ENCODE peak calls at places on chromosomes 4 and X, in five cellular contexts. One of them, this sample, is unnamed.

GRCh38 chr4:6996481-6996880 is 46.7 kb upstream of the TADA2B start:
- DNase-seq in PC-9: no peak
- DNase-seq in HFFc6: no peak
- DNase-seq in lower leg skin: no peak
- DNase-seq in spleen: no peak
- DNase-seq in this sample: no peak

GRCh38 chr4:43619219-43619618 is 726.7 kb downstream of the GRXCR1 start:
- DNase-seq in lower leg skin: no peak
- DNase-seq in spleen: no peak
- DNase-seq in HFFc6: no peak
- DNase-seq in PC-9: no peak
- DNase-seq in this sample: no peak

GRCh38 chr4:8859550-8860095 is 12.0 kb downstream of the HMX1 start:
- DNase-seq in PC-9: no peak
- DNase-seq in HFFc6: no peak
- DNase-seq in spleen: no peak
- DNase-seq in lower leg skin: no peak
- DNase-seq in this sample: no peak

GRCh38 chrX:132488092-132488749 is 617 bp downstream of the MBNL3 start:
- DNase-seq in PC-9: peak
- DNase-seq in spleen: no peak
- DNase-seq in HFFc6: peak
- DNase-seq in lower leg skin: no peak
- DNase-seq in this sample: peak

GRCh38 chr4:40628888-40629287 is 776 bp downstream of the RBM47 start:
- DNase-seq in spleen: no peak
- DNase-seq in PC-9: peak
- DNase-seq in HFFc6: no peak
- DNase-seq in lower leg skin: no peak
- DNase-seq in this sample: no peak

GRCh38 chr4:38782452-38783108 is at the start of gene TLR10:
- DNase-seq in PC-9: no peak
- DNase-seq in HFFc6: no peak
- DNase-seq in spleen: no peak
- DNase-seq in lower leg skin: peak
- DNase-seq in this sample: no peak

GRCh38 chr4:28148221-28148620 is 1287.6 kb downstream of the STIM2 start:
- DNase-seq in HFFc6: no peak
- DNase-seq in spleen: no peak
- DNase-seq in PC-9: no peak
- DNase-seq in lower leg skin: no peak
- DNase-seq in this sample: peak

GRCh38 chr4:137946423-137946822 is 295.7 kb downstream of the SLC7A11 start:
- DNase-seq in PC-9: no peak
- DNase-seq in lower leg skin: no peak
- DNase-seq in spleen: no peak
- DNase-seq in HFFc6: peak
- DNase-seq in this sample: peak

GRCh38 chrX:117633277-117633676 is 483.3 kb downstream of the KLHL13 start:
- DNase-seq in spleen: no peak
- DNase-seq in lower leg skin: no peak
- DNase-seq in HFFc6: no peak
- DNase-seq in PC-9: no peak
- DNase-seq in this sample: no peak

GRCh38 chr4:163941221-163941865 is 446.9 kb downstream of the TMA16 start:
- DNase-seq in HFFc6: no peak
- DNase-seq in PC-9: no peak
- DNase-seq in spleen: no peak
- DNase-seq in lower leg skin: no peak
- DNase-seq in this sample: no peak

GRCh38 chr4:111666826-111667360 is 478.4 kb upstream of the FAM241A start:
- DNase-seq in PC-9: no peak
- DNase-seq in spleen: no peak
- DNase-seq in HFFc6: no peak
- DNase-seq in lower leg skin: no peak
- DNase-seq in this sample: no peak

GRCh38 chr4:35541146-35541887 is 703.0 kb downstream of the ARAP2 start:
- DNase-seq in PC-9: no peak
- DNase-seq in HFFc6: no peak
- DNase-seq in spleen: peak
- DNase-seq in lower leg skin: no peak
- DNase-seq in this sample: no peak

GRCh38 chr4:33111106-33111505 is 2390.9 kb downstream of the PCDH7 start:
- DNase-seq in HFFc6: no peak
- DNase-seq in lower leg skin: no peak
- DNase-seq in spleen: no peak
- DNase-seq in PC-9: no peak
- DNase-seq in this sample: peak

GRCh38 chrX:144219035-144219434 is 335.2 kb downstream of the UBE2NL start:
- DNase-seq in lower leg skin: no peak
- DNase-seq in HFFc6: no peak
- DNase-seq in PC-9: peak
- DNase-seq in spleen: no peak
- DNase-seq in this sample: no peak

GRCh38 chr4:173318648-173319211 is 15.4 kb downstream of the HMGB2 start:
- DNase-seq in lower leg skin: no peak
- DNase-seq in spleen: no peak
- DNase-seq in PC-9: no peak
- DNase-seq in HFFc6: peak
- DNase-seq in this sample: peak

GRCh38 chrX:56751071-56751470 is 22.0 kb downstream of the NBDY start:
- DNase-seq in lower leg skin: no peak
- DNase-seq in spleen: no peak
- DNase-seq in PC-9: peak
- DNase-seq in HFFc6: no peak
- DNase-seq in this sample: no peak

GRCh38 chr4:84857296-84857695 is 109.2 kb downstream of the WDFY3 start:
- DNase-seq in spleen: no peak
- DNase-seq in HFFc6: no peak
- DNase-seq in lower leg skin: no peak
- DNase-seq in PC-9: no peak
- DNase-seq in this sample: no peak

GRCh38 chr4:128241425-128241913 is 46.1 kb downstream of the PGRMC2 start:
- DNase-seq in PC-9: peak
- DNase-seq in spleen: no peak
- DNase-seq in lower leg skin: peak
- DNase-seq in HFFc6: peak
- DNase-seq in this sample: peak

GRCh38 chr4:30757357-30757756 is 37.2 kb downstream of the PCDH7 start:
- DNase-seq in PC-9: peak
- DNase-seq in HFFc6: peak
- DNase-seq in spleen: no peak
- DNase-seq in lower leg skin: no peak
- DNase-seq in this sample: peak

GRCh38 chrX:76172325-76172887 is 456 bp upstream of the PBDC1 start:
- DNase-seq in PC-9: no peak
- DNase-seq in HFFc6: no peak
- DNase-seq in spleen: no peak
- DNase-seq in lower leg skin: no peak
- DNase-seq in this sample: no peak

GRCh38 chr4:152512483-152512882 is 23.4 kb downstream of the FBXW7 start:
- DNase-seq in PC-9: no peak
- DNase-seq in spleen: no peak
- DNase-seq in HFFc6: no peak
- DNase-seq in lower leg skin: no peak
- DNase-seq in this sample: no peak

GRCh38 chrX:14505648-14506047 is 23.7 kb upstream of the GLRA2 start:
- DNase-seq in PC-9: no peak
- DNase-seq in HFFc6: no peak
- DNase-seq in lower leg skin: no peak
- DNase-seq in spleen: no peak
- DNase-seq in this sample: no peak

GRCh38 chrX:2523911-2524310 is 23.1 kb upstream of the DHRSX start:
- DNase-seq in PC-9: no peak
- DNase-seq in HFFc6: no peak
- DNase-seq in spleen: no peak
- DNase-seq in lower leg skin: no peak
- DNase-seq in this sample: no peak

GRCh38 chr4:155943610-155944329 is 9.9 kb downstream of the CTSO start:
- DNase-seq in HFFc6: no peak
- DNase-seq in lower leg skin: no peak
- DNase-seq in spleen: no peak
- DNase-seq in PC-9: no peak
- DNase-seq in this sample: no peak

GRCh38 chrX:47311857-47312774 is 58.3 kb upstream of the ZNF157 start:
- DNase-seq in HFFc6: peak
- DNase-seq in lower leg skin: no peak
- DNase-seq in PC-9: peak
- DNase-seq in spleen: no peak
- DNase-seq in this sample: peak

GRCh38 chr4:156328882-156329281 is 375.2 kb upstream of the CTSO start:
- DNase-seq in HFFc6: no peak
- DNase-seq in PC-9: no peak
- DNase-seq in lower leg skin: no peak
- DNase-seq in spleen: no peak
- DNase-seq in this sample: no peak

GRCh38 chr4:170106899-170107298 is 17.1 kb upstream of the AADAT start:
- DNase-seq in spleen: no peak
- DNase-seq in lower leg skin: no peak
- DNase-seq in HFFc6: no peak
- DNase-seq in PC-9: no peak
- DNase-seq in this sample: no peak

GRCh38 chr4:87848622-87849351 is 16.0 kb downstream of the MEPE start:
- DNase-seq in HFFc6: peak
- DNase-seq in spleen: no peak
- DNase-seq in PC-9: peak
- DNase-seq in lower leg skin: peak
- DNase-seq in this sample: no peak

GRCh38 chrX:115650916-115651315 is 89.9 kb downstream of the PLS3 start:
- DNase-seq in spleen: peak
- DNase-seq in lower leg skin: no peak
- DNase-seq in HFFc6: peak
- DNase-seq in PC-9: peak
- DNase-seq in this sample: no peak

GRCh38 chrX:25049347-25049746 is 33.6 kb upstream of the ARX start:
- DNase-seq in spleen: no peak
- DNase-seq in lower leg skin: no peak
- DNase-seq in PC-9: no peak
- DNase-seq in HFFc6: no peak
- DNase-seq in this sample: no peak

GRCh38 chr4:167622481-167623240 is 388.4 kb upstream of the SPOCK3 start:
- DNase-seq in lower leg skin: no peak
- DNase-seq in HFFc6: peak
- DNase-seq in PC-9: no peak
- DNase-seq in spleen: no peak
- DNase-seq in this sample: peak

DNA sequence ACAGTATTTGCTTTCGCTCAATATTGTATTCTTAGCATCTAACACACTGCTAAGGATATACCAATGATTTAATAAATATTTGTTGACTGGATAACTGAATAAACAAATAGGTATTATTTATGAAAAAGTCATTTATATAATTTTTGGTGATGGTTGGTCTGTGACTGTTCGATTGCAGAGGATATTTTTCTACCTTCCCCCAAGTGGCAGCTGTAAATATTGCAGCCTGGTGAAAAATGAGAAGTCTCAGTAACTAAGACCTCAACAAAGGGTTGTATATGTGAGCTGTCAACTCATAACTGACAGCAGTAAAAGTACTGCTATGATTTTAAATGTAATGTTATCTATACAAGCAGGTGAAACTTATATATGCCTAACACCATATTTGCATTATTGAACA is 36.0 kb downstream of the HTR2C start:
- DNase-seq in lower leg skin: no peak
- DNase-seq in PC-9: no peak
- DNase-seq in HFFc6: no peak
- DNase-seq in spleen: no peak
- DNase-seq in this sample: no peak
- TF ChIP-seq CTCF in lower leg skin: no peak
- TF ChIP-seq CTCF in PC-9: peak
- TF ChIP-seq CTCF in HFFc6: peak
- TF ChIP-seq CTCF in spleen: peak
- TF ChIP-seq CTCF in this sample: peak

GRCh38 chrX:19040373-19040772 is 56.5 kb upstream of the PHKA2 start:
- DNase-seq in spleen: no peak
- DNase-seq in PC-9: no peak
- DNase-seq in HFFc6: no peak
- DNase-seq in lower leg skin: no peak
- DNase-seq in this sample: no peak
- TF ChIP-seq CTCF in spleen: no peak
- TF ChIP-seq CTCF in PC-9: peak
- TF ChIP-seq CTCF in HFFc6: peak
- TF ChIP-seq CTCF in lower leg skin: no peak
- TF ChIP-seq CTCF in this sample: peak

DNA sequence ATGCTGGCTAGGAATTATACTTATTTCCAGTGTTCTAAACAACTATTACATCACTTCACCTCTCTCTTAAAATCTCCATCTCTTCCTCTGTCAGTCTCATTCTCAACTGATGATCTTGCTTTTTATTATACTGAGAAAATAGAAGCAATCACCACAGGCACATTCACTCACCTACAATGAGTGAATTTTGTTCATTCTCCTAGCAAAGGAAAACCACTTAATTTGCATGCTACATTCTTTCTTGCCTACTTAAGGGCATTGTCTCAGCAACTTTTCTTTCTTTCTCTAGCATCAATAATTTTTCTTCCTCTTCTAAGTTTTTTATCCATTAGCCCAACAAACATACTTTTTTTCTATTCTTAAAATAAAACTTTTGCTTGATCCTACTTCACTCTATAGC is 21.1 kb upstream of the USP38 start:
- DNase-seq in PC-9: no peak
- DNase-seq in lower leg skin: no peak
- DNase-seq in spleen: no peak
- DNase-seq in HFFc6: no peak
- DNase-seq in this sample: no peak
- TF ChIP-seq CTCF in PC-9: no peak
- TF ChIP-seq CTCF in lower leg skin: no peak
- TF ChIP-seq CTCF in spleen: no peak
- TF ChIP-seq CTCF in HFFc6: no peak
- TF ChIP-seq CTCF in this sample: no peak

GRCh38 chr4:18698119-18698883 is 676.7 kb upstream of the LCORL start:
- DNase-seq in PC-9: no peak
- DNase-seq in HFFc6: no peak
- DNase-seq in spleen: no peak
- DNase-seq in lower leg skin: no peak
- DNase-seq in this sample: no peak

GRCh38 chr4:18691431-18692200 is 670.1 kb upstream of the LCORL start:
- DNase-seq in spleen: no peak
- DNase-seq in PC-9: no peak
- DNase-seq in HFFc6: no peak
- DNase-seq in lower leg skin: no peak
- DNase-seq in this sample: no peak

GRCh38 chr4:18695733-18696527 is 674.4 kb upstream of the LCORL start:
- DNase-seq in lower leg skin: no peak
- DNase-seq in spleen: no peak
- DNase-seq in PC-9: no peak
- DNase-seq in HFFc6: no peak
- DNase-seq in this sample: no peak
- TF ChIP-seq CTCF in lower leg skin: no peak
- TF ChIP-seq CTCF in spleen: no peak
- TF ChIP-seq CTCF in PC-9: no peak
- TF ChIP-seq CTCF in HFFc6: peak
- TF ChIP-seq CTCF in this sample: no peak